ENCODE peak calls at places on chromosomes 2 and 18, in eight cellular contexts. V, N, U, G, O, W, F and J are unnamed samples. For H3K4me1, the result is how much of the 10 kb centered on the place peaks cover.

GRCh38 chr2:187982668-187983067 is 309.0 kb upstream of the GULP1 start:
- DNase-seq in V (no peak), N (no peak), U (no peak), G (peak), O (no peak), W (no peak), F (no peak), J (no peak)

GRCh38 chr18:33717339-33717738 is 139.3 kb downstream of the ASXL3 start:
- DNase-seq in V (no peak), N (no peak), U (no peak), G (no peak), O (no peak), W (no peak), F (no peak), J (no peak)

GRCh38 chr2:148876589-148877402 is 1.8 kb downstream of the KIF5C start:
- DNase-seq in V (no peak), N (peak), U (peak), G (peak), O (no peak), W (peak), F (peak), J (no peak)

GRCh38 chr18:21943456-21943855 is 202.9 kb downstream of the MIB1 start:
- DNase-seq in V (no peak), N (no peak), U (no peak), G (no peak), O (no peak), W (no peak), F (no peak), J (no peak)

GRCh38 chr2:60633615-60634014 is 80.2 kb upstream of the BCL11A start:
- DNase-seq in V (no peak), N (no peak), U (peak), G (no peak), O (no peak), W (no peak), F (no peak), J (no peak)

GRCh38 chr18:58608216-58608615 is 20.7 kb downstream of the ALPK2 start:
- DNase-seq in V (no peak), N (no peak), U (no peak), G (no peak), O (no peak), W (no peak), F (no peak), J (no peak)

GRCh38 chr2:71452565-71452964 is 796 bp upstream of the DYSF start:
- DNase-seq in V (no peak), N (no peak), U (peak), G (no peak), O (no peak), W (no peak), F (peak), J (no peak)

GRCh38 chr2:146734042-146734715 is 1110.7 kb upstream of the ACVR2A start:
- DNase-seq in V (no peak), N (no peak), U (no peak), G (peak), O (no peak), W (no peak), F (no peak), J (peak)

GRCh38 chr2:176554107-176555048 is 285.1 kb downstream of the MTX2 start:
- DNase-seq in V (peak), N (peak), U (peak), G (peak), O (no peak), W (no peak), F (no peak), J (no peak)

GRCh38 chr18:73235491-73235890 is 367.7 kb upstream of the NETO1 start:
- DNase-seq in V (no peak), N (no peak), U (no peak), G (no peak), O (no peak), W (no peak), F (no peak), J (no peak)

GRCh38 chr2:70705160-70705850 is 62.7 kb downstream of the ADD2 start:
- DNase-seq in V (no peak), N (no peak), U (peak), G (no peak), O (no peak), W (no peak), F (no peak), J (no peak)

GRCh38 chr2:216696321-216696720 is 972 bp upstream of the IGFBP5 start:
- DNase-seq in V (no peak), N (no peak), U (no peak), G (no peak), O (no peak), W (no peak), F (no peak), J (no peak)

GRCh38 chr2:101396352-101396717 is 9.0 kb upstream of the CREG2 start:
- DNase-seq in V (no peak), N (no peak), U (no peak), G (peak), O (no peak), W (no peak), F (no peak), J (no peak)

GRCh38 chr2:37679072-37679695 is 7.7 kb upstream of the CDC42EP3 start:
- DNase-seq in V (no peak), N (no peak), U (no peak), G (peak), O (no peak), W (peak), F (no peak), J (no peak)

GRCh38 chr2:130355578-130356431 is at the start of gene PTPN18:
- DNase-seq in V (peak), N (peak), U (peak), G (peak), O (peak), W (peak), F (peak), J (no peak)

GRCh38 chr2:219457784-219458369 is 23.2 kb downstream of the SPEG start:
- DNase-seq in V (no peak), N (no peak), U (peak), G (peak), O (no peak), W (no peak), F (no peak), J (no peak)

GRCh38 chr18:5890261-5890605 is 5.1 kb downstream of the TMEM200C start:
- DNase-seq in V (peak), N (no peak), U (peak), G (no peak), O (no peak), W (no peak), F (no peak), J (no peak)

GRCh38 chr2:8135051-8135675 is 546.7 kb upstream of the ID2 start:
- DNase-seq in V (no peak), N (no peak), U (no peak), G (no peak), O (no peak), W (no peak), F (no peak), J (no peak)

GRCh38 chr2:159769147-159769546 is 28.9 kb downstream of the CD302 start:
- DNase-seq in V (no peak), N (no peak), U (no peak), G (no peak), O (no peak), W (no peak), F (no peak), J (no peak)

GRCh38 chr2:32905270-32905669 is 41.5 kb upstream of the LTBP1 start:
- DNase-seq in V (no peak), N (no peak), U (no peak), G (no peak), O (no peak), W (no peak), F (no peak), J (no peak)

DNA sequence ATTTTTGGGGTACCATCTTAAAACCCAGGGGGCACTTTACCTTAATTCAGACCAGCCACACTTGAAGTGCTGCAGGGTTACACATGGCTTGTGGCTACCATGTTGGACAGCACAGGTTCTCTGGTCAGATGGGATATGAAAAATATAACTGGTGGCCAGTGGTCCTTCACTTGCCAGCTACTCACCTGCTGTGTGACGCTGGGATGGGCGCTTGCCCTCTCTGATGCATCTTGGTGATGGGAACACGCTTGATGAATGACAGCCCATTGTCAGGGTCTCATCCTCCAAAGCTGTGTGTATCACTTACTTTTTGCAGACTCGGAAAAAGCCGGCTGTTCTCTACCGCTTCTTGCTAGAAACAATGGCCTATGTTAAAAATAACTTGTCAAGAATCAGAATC is 22.5 kb downstream of the HJURP start:
- DNase-seq in V (no peak), N (no peak), U (peak), G (no peak), O (peak), W (no peak), F (no peak), J (no peak)
- H3K4me3 ChIP-seq in V (no peak), N (no peak), U (no peak), G (no peak), O (no peak), W (no peak), F (no peak), J (no peak)

GRCh38 chr2:65057391-65058052 is 1.3 kb downstream of the CEP68 start:
- DNase-seq in V (no peak), N (peak), U (no peak), G (peak), O (no peak), W (no peak), F (no peak), J (no peak)
- H3K4me1 ChIP-seq in V (under half), N (half or more), U (under half), G (under half), O (under half), W (under half), F (under half), J (under half)

DNA sequence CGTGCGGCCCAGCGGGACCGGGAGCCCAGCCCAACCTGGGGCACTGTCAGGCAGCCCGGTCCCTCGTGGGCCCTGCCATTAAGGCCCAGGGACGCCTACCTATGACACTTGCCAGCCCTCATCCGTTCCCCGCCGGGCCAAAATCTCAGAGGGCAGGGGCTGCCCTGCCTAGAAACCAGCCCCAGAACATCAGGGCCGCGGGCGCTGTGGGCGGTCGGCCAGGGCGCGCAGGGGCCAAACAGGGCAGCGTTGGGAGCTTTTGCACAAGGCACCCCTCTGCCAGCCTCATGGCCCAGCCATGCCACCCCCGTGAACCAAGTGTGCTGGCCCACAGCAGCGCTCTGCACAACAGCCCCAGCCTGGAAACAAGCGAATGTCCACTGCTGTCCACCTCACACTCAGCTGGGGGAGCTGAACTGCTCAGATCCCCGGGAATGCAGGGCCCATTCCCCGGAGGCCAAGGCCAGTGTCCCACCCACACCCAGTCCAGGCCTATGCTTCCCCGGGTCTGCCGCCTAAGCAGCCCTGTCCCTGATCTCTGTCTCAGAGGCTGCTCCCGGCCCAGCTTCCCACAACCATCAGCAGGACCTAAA is 3.5 kb upstream of the NEURL3 start:
- DNase-seq in V (no peak), N (no peak), U (no peak), G (no peak), O (no peak), W (no peak), F (no peak), J (no peak)
- H3K4me3 ChIP-seq in V (no peak), N (peak), U (no peak), G (no peak), O (no peak), W (no peak), F (no peak), J (no peak)

DNA sequence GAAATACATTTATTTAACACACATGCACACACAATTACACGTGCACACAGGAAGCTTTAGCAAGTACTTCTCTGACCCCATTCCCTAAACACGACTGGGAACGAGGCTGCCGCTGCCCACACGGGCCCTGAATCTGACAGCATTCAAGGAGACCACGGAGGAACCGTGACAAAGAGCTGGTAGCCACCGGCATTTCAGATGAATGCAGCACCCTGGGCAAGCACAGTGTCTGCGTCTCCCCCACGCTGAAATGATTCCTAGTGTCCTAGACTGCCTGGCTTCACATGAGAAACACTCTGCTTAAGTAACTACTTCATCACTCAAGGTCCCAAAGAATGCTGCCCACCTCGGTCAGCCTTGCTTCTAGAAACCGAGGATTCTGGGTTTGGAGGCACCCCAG is 95.0 kb downstream of the HDAC4 start:
- DNase-seq in V (no peak), N (no peak), U (peak), G (no peak), O (no peak), W (no peak), F (no peak), J (no peak)
- H3K4me1 ChIP-seq in V (under half), N (under half), U (under half), G (under half), O (under half), W (under half), F (under half), J (under half)

GRCh38 chr18:23884712-23885375 is 129.7 kb upstream of the TTC39C start:
- DNase-seq in V (peak), N (no peak), U (no peak), G (peak), O (peak), W (peak), F (no peak), J (no peak)
- H3K4me3 ChIP-seq in V (no peak), N (no peak), U (no peak), G (no peak), O (no peak), W (peak), F (no peak), J (no peak)

GRCh38 chr2:46988733-46989481 is 73.3 kb upstream of the MCFD2 start:
- DNase-seq in V (peak), N (no peak), U (peak), G (no peak), O (no peak), W (peak), F (no peak), J (no peak)
- H3K4me1 ChIP-seq in V (under half), N (under half), U (under half), G (under half), O (under half), W (under half), F (under half), J (under half)

GRCh38 chr2:230413465-230413864 is 2.5 kb upstream of the SP100 start:
- DNase-seq in V (no peak), N (no peak), U (no peak), G (peak), O (no peak), W (no peak), F (no peak), J (no peak)

GRCh38 chr2:230418341-230419016 is 2.5 kb downstream of the SP100 start:
- DNase-seq in V (peak), N (no peak), U (no peak), G (no peak), O (no peak), W (no peak), F (no peak), J (no peak)

GRCh38 chr2:230414302-230414701 is 1.7 kb upstream of the SP100 start:
- DNase-seq in V (no peak), N (no peak), U (no peak), G (no peak), O (no peak), W (no peak), F (no peak), J (no peak)

GRCh38 chr2:230417436-230417835 is 1.4 kb downstream of the SP100 start:
- DNase-seq in V (no peak), N (no peak), U (no peak), G (no peak), O (no peak), W (no peak), F (no peak), J (no peak)

GRCh38 chr2:230416061-230416721 is at the start of gene SP100:
- DNase-seq in V (peak), N (peak), U (no peak), G (peak), O (peak), W (peak), F (peak), J (no peak)
- H3K4me3 ChIP-seq in V (peak), N (peak), U (no peak), G (peak), O (peak), W (peak), F (peak), J (no peak)

DNA sequence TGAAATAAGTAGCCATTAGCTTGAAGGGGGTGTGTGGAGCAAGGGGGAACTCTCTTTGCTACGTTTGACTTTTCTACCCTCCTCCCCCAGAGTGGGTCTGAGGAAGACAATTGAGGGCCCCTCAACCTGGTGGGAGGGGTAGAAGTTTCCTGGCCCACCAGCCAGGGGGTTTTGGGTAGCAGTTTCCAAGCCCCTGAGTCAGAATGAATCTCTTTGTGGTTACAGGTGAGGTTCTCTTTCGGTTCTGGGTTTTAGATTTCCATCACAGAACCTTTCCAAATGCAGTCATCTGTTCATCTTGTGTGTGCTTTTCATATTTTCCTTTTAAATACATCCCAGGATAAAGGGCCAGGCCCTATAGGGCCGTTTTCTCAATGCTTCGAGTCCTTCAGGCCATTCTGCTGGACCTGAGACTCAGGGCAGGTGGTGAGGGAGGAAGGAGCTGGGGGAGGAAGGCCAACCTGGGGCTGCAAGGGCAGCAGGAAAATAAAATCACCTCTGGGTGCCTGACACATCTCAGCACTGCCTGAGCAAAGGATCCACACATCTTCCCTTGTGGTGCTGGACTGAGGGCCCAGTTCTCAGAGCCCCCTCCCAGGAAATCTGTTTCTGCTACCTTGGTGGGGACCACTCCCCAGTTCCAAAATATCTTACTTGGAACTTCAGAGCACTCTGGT is 4.7 kb downstream of the LBH start:
- DNase-seq in V (no peak), N (no peak), U (peak), G (no peak), O (no peak), W (no peak), F (no peak), J (no peak)
- H3K4me1 ChIP-seq in V (under half), N (half or more), U (under half), G (under half), O (under half), W (under half), F (under half), J (under half)

GRCh38 chr2:234372506-234372905 is 124.4 kb downstream of the ARL4C start:
- DNase-seq in V (no peak), N (no peak), U (no peak), G (no peak), O (no peak), W (no peak), F (no peak), J (no peak)

GRCh38 chr2:234373791-234374508 is 122.9 kb downstream of the ARL4C start:
- DNase-seq in V (no peak), N (no peak), U (no peak), G (no peak), O (no peak), W (no peak), F (no peak), J (no peak)

GRCh38 chr2:234374671-234375245 is 122.1 kb downstream of the ARL4C start:
- DNase-seq in V (no peak), N (no peak), U (no peak), G (no peak), O (no peak), W (no peak), F (no peak), J (no peak)

GRCh38 chr2:234375481-234375880 is 121.4 kb downstream of the ARL4C start:
- DNase-seq in V (no peak), N (no peak), U (no peak), G (no peak), O (no peak), W (no peak), F (no peak), J (no peak)

DNA sequence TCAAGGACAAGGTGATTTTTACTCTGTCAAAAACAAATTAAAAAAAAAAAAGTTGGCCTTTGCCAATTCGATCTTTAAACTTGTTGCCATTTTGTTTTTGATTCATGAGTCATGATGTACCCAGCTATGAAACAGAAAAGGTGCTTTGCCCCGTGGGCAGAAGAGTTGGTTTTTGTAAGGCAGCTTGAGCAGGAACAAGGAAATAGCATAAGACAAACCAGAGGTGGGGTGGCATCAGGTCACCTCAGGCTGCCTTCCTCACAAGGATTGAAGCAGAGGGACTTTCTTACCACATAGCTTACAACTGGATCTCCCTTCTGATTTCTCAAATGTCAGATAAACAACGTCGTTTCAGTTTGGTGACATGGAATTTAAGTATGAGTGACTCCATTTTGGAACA is 123.8 kb downstream of the ARL4C start:
- DNase-seq in V (no peak), N (no peak), U (no peak), G (no peak), O (no peak), W (peak), F (no peak), J (no peak)
- H3K4me3 ChIP-seq in V (no peak), N (no peak), U (no peak), G (no peak), O (no peak), W (no peak), F (no peak), J (no peak)